ENCODE peak calls at places on chromosomes 11 and 22, in nine cellular contexts. One of them, this sample, is unnamed. For H3K4me1, the result is how much of the 10 kb centered on the place peaks cover.

GRCh38 chr11:12285106-12285505 is 92.3 kb upstream of the PARVA start:
- DNase-seq in HepG2: no peak
- DNase-seq in tibial nerve: peak
- DNase-seq in A549: no peak
- DNase-seq in H1: no peak
- DNase-seq in ovary: no peak
- DNase-seq in transverse colon: no peak
- DNase-seq in sigmoid colon: no peak
- DNase-seq in GM12878: no peak
- DNase-seq in this sample: no peak

GRCh38 chr11:119319136-119319701 is 2.3 kb upstream of the MCAM start:
- DNase-seq in GM12878: no peak
- DNase-seq in A549: no peak
- DNase-seq in HepG2: no peak
- DNase-seq in transverse colon: no peak
- DNase-seq in H1: no peak
- DNase-seq in sigmoid colon: no peak
- DNase-seq in ovary: peak
- DNase-seq in tibial nerve: no peak
- DNase-seq in this sample: no peak

GRCh38 chr22:50522806-50523438 is 2.5 kb downstream of the SCO2 start:
- DNase-seq in ovary: no peak
- DNase-seq in tibial nerve: no peak
- DNase-seq in H1: no peak
- DNase-seq in transverse colon: no peak
- DNase-seq in GM12878: no peak
- DNase-seq in sigmoid colon: no peak
- DNase-seq in A549: no peak
- DNase-seq in HepG2: no peak
- DNase-seq in this sample: no peak

GRCh38 chr11:75051043-75051442 is 45.6 kb downstream of the OR2AT4 start:
- DNase-seq in transverse colon: no peak
- DNase-seq in tibial nerve: no peak
- DNase-seq in ovary: no peak
- DNase-seq in GM12878: no peak
- DNase-seq in A549: no peak
- DNase-seq in sigmoid colon: no peak
- DNase-seq in H1: peak
- DNase-seq in HepG2: no peak
- DNase-seq in this sample: no peak

GRCh38 chr11:73195191-73196007 is 22.7 kb upstream of the P2RY2 start:
- DNase-seq in ovary: no peak
- DNase-seq in sigmoid colon: peak
- DNase-seq in H1: no peak
- DNase-seq in GM12878: no peak
- DNase-seq in tibial nerve: no peak
- DNase-seq in transverse colon: peak
- DNase-seq in A549: peak
- DNase-seq in HepG2: peak
- DNase-seq in this sample: peak

GRCh38 chr11:6129634-6130033 is 22.1 kb downstream of the OR56B4 start:
- DNase-seq in H1: no peak
- DNase-seq in A549: no peak
- DNase-seq in tibial nerve: no peak
- DNase-seq in sigmoid colon: no peak
- DNase-seq in ovary: no peak
- DNase-seq in HepG2: no peak
- DNase-seq in transverse colon: no peak
- DNase-seq in GM12878: no peak
- DNase-seq in this sample: no peak

GRCh38 chr11:118305726-118306125 is 1.2 kb downstream of the CD3E start:
- DNase-seq in HepG2: no peak
- DNase-seq in A549: no peak
- DNase-seq in ovary: no peak
- DNase-seq in tibial nerve: no peak
- DNase-seq in transverse colon: no peak
- DNase-seq in sigmoid colon: no peak
- DNase-seq in GM12878: no peak
- DNase-seq in H1: no peak
- DNase-seq in this sample: no peak

GRCh38 chr11:126546191-126546590 is 190.7 kb downstream of the ST3GAL4 start:
- DNase-seq in tibial nerve: no peak
- DNase-seq in ovary: no peak
- DNase-seq in GM12878: no peak
- DNase-seq in HepG2: no peak
- DNase-seq in sigmoid colon: no peak
- DNase-seq in A549: no peak
- DNase-seq in transverse colon: no peak
- DNase-seq in H1: no peak
- DNase-seq in this sample: no peak

GRCh38 chr11:17682848-17683247 is 36.5 kb upstream of the MYOD1 start:
- DNase-seq in tibial nerve: no peak
- DNase-seq in A549: no peak
- DNase-seq in H1: no peak
- DNase-seq in transverse colon: no peak
- DNase-seq in ovary: no peak
- DNase-seq in sigmoid colon: no peak
- DNase-seq in HepG2: no peak
- DNase-seq in GM12878: no peak
- DNase-seq in this sample: no peak

GRCh38 chr22:23534851-23535717 is 45.0 kb downstream of the IGLL1 start:
- DNase-seq in transverse colon: no peak
- DNase-seq in A549: no peak
- DNase-seq in ovary: no peak
- DNase-seq in sigmoid colon: peak
- DNase-seq in HepG2: no peak
- DNase-seq in tibial nerve: no peak
- DNase-seq in GM12878: no peak
- DNase-seq in H1: no peak
- DNase-seq in this sample: no peak
- H3K4me1 ChIP-seq in transverse colon: under half
- H3K4me1 ChIP-seq in A549: under half
- H3K4me1 ChIP-seq in ovary: under half
- H3K4me1 ChIP-seq in sigmoid colon: under half
- H3K4me1 ChIP-seq in HepG2: half or more
- H3K4me1 ChIP-seq in tibial nerve: under half
- H3K4me1 ChIP-seq in GM12878: under half
- H3K4me1 ChIP-seq in H1: under half
- H3K4me1 ChIP-seq in this sample: under half

DNA sequence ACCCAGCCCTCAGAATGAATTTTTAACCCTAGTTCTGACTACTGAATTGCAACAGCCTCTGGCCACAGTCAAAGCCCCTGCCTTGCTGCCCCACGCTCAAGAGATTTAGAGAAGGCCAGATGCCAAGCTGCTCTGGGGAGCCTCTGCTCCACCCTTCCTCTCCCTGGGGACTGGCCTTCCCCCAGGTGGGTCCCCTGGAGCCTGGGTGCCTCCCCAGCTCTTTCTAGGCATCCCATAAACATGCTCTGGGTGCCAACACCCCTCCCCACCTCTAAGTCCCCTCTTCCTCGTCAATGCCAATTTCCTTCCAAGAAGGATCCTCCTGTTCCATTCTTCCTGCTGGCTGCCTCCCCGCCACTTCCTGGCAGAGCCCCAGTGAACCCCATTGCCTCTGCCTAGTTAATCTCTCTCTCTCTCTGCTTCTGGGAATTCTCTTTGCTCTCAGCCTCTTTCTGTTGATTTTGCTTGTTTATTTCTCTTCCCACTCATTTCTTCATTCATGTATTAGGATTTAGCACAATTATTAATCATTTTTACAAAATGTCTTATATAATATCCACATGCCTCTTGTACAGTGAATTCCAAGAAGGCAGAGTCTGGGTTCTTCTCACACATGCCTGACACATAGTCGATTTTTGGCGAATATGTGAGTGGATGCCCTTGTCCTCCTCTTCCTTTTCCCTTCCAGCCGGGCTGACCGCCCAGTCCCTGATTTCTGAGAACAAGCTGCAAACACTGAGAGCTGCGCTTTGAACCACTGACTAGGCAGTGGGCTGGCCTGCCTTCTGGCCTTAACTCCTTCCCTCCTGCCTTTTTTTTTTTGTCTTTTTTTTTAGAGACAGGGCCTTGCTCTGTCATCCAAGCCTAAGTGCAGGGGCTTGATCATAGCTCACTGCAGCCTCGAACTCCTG is 17.5 kb downstream of the UQCR10 start:
- DNase-seq in ovary: peak
- DNase-seq in HepG2: peak
- DNase-seq in H1: no peak
- DNase-seq in A549: no peak
- DNase-seq in tibial nerve: no peak
- DNase-seq in sigmoid colon: no peak
- DNase-seq in transverse colon: no peak
- DNase-seq in GM12878: no peak
- DNase-seq in this sample: peak
- TF ChIP-seq EP300 in ovary: no peak
- TF ChIP-seq EP300 in HepG2: no peak
- TF ChIP-seq EP300 in H1: no peak
- TF ChIP-seq EP300 in A549: no peak
- TF ChIP-seq EP300 in tibial nerve: peak
- TF ChIP-seq EP300 in sigmoid colon: no peak
- TF ChIP-seq EP300 in transverse colon: no peak
- TF ChIP-seq EP300 in GM12878: no peak
- TF ChIP-seq EP300 in this sample: no peak

GRCh38 chr11:61728066-61728939 is 24.1 kb upstream of the MYRF start:
- DNase-seq in transverse colon: no peak
- DNase-seq in sigmoid colon: no peak
- DNase-seq in GM12878: no peak
- DNase-seq in ovary: no peak
- DNase-seq in HepG2: no peak
- DNase-seq in tibial nerve: no peak
- DNase-seq in H1: no peak
- DNase-seq in A549: no peak
- DNase-seq in this sample: no peak
- H3K4me1 ChIP-seq in transverse colon: under half
- H3K4me1 ChIP-seq in sigmoid colon: under half
- H3K4me1 ChIP-seq in GM12878: under half
- H3K4me1 ChIP-seq in ovary: under half
- H3K4me1 ChIP-seq in HepG2: under half
- H3K4me1 ChIP-seq in tibial nerve: under half
- H3K4me1 ChIP-seq in H1: under half
- H3K4me1 ChIP-seq in A549: under half
- H3K4me1 ChIP-seq in this sample: under half

GRCh38 chr11:84503503-84503902 is 1123.6 kb downstream of the DLG2 start:
- DNase-seq in ovary: no peak
- DNase-seq in transverse colon: no peak
- DNase-seq in A549: no peak
- DNase-seq in H1: no peak
- DNase-seq in tibial nerve: no peak
- DNase-seq in HepG2: no peak
- DNase-seq in GM12878: no peak
- DNase-seq in sigmoid colon: no peak
- DNase-seq in this sample: no peak

GRCh38 chr11:84501750-84502149 is 1125.4 kb downstream of the DLG2 start:
- DNase-seq in HepG2: no peak
- DNase-seq in GM12878: no peak
- DNase-seq in H1: no peak
- DNase-seq in ovary: no peak
- DNase-seq in A549: no peak
- DNase-seq in tibial nerve: no peak
- DNase-seq in transverse colon: no peak
- DNase-seq in sigmoid colon: no peak
- DNase-seq in this sample: no peak

GRCh38 chr11:84496122-84496521 is 1131.0 kb downstream of the DLG2 start:
- DNase-seq in ovary: no peak
- DNase-seq in tibial nerve: no peak
- DNase-seq in transverse colon: no peak
- DNase-seq in H1: no peak
- DNase-seq in HepG2: no peak
- DNase-seq in GM12878: no peak
- DNase-seq in A549: no peak
- DNase-seq in sigmoid colon: no peak
- DNase-seq in this sample: no peak

DNA sequence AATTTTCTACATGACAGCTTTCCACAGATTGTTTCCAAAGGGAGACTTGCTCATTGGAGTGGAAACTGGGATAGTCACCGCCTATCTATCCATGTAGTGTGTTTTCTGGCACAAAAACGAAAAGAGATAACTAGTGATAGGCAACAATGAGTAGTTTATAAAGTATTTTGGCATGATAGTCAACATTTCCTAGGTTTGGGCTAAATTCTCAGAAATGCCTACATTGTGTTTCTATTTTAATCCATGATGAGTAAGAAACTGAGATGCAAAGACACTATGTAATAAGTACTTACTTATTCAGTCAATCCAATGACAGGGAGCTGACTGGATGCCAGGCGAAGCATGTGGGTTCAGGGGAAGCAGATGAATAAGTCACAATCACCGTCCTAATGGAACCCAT is 1129.1 kb downstream of the DLG2 start:
- DNase-seq in GM12878: no peak
- DNase-seq in tibial nerve: no peak
- DNase-seq in HepG2: no peak
- DNase-seq in ovary: no peak
- DNase-seq in transverse colon: no peak
- DNase-seq in H1: no peak
- DNase-seq in A549: no peak
- DNase-seq in sigmoid colon: no peak
- DNase-seq in this sample: no peak
- TF ChIP-seq EP300 in GM12878: no peak
- TF ChIP-seq EP300 in tibial nerve: no peak
- TF ChIP-seq EP300 in HepG2: no peak
- TF ChIP-seq EP300 in ovary: no peak
- TF ChIP-seq EP300 in transverse colon: no peak
- TF ChIP-seq EP300 in H1: no peak
- TF ChIP-seq EP300 in A549: no peak
- TF ChIP-seq EP300 in sigmoid colon: no peak
- TF ChIP-seq EP300 in this sample: no peak

GRCh38 chr11:2774173-2775082 is 74.6 kb upstream of the KCNQ1OT1 start:
- DNase-seq in transverse colon: no peak
- DNase-seq in GM12878: no peak
- DNase-seq in tibial nerve: no peak
- DNase-seq in HepG2: no peak
- DNase-seq in H1: no peak
- DNase-seq in sigmoid colon: no peak
- DNase-seq in ovary: no peak
- DNase-seq in A549: no peak
- DNase-seq in this sample: peak
- H3K4me1 ChIP-seq in transverse colon: under half
- H3K4me1 ChIP-seq in GM12878: under half
- H3K4me1 ChIP-seq in tibial nerve: under half
- H3K4me1 ChIP-seq in HepG2: under half
- H3K4me1 ChIP-seq in H1: under half
- H3K4me1 ChIP-seq in sigmoid colon: under half
- H3K4me1 ChIP-seq in ovary: under half
- H3K4me1 ChIP-seq in A549: under half
- H3K4me1 ChIP-seq in this sample: under half

This sample was measured in stomach.